ENCODE peak calls at places on chromosomes 12 and 14, in ten cellular contexts. A is HCT116, J is cardiac muscle cell, U is breast epithelium, Y is fibroblast of the aortic adventitia, P is thyroid gland, X is astrocyte of the spinal cord, L is AG09309, N is GM06990, M is OCI-LY7. R is an unnamed sample.

GRCh38 chr14:91501951-91502930 is 7.9 kb downstream of the PPP4R3A start:
- DNase-seq in A (no peak), J (no peak), U (no peak), Y (no peak), P (no peak), X (no peak), L (no peak), N (no peak), M (no peak), R (no peak)

GRCh38 chr14:77967110-77967509 is 167.2 kb downstream of the ADCK1 start:
- DNase-seq in A (no peak), J (no peak), U (no peak), Y (no peak), P (no peak), X (no peak), L (no peak), N (no peak), M (no peak), R (no peak)

GRCh38 chr12:25208554-25208953 is 13.5 kb downstream of the ETFRF1 start:
- DNase-seq in A (no peak), J (no peak), U (no peak), Y (no peak), P (no peak), X (no peak), L (no peak), N (no peak), M (no peak), R (no peak)

GRCh38 chr12:2228535-2228934 is 175.7 kb downstream of the CACNA1C start:
- DNase-seq in A (no peak), J (no peak), U (no peak), Y (no peak), P (no peak), X (no peak), L (no peak), N (no peak), M (no peak), R (no peak)

GRCh38 chr12:18476866-18477265 is 215.5 kb downstream of the PIK3C2G start:
- DNase-seq in A (no peak), J (no peak), U (no peak), Y (peak; percentile 16), P (no peak), X (no peak), L (no peak), N (no peak), M (no peak), R (no peak)

GRCh38 chr12:69834147-69834546 is 9.1 kb downstream of the MYRFL start:
- DNase-seq in A (no peak), J (no peak), U (no peak), Y (no peak), P (no peak), X (no peak), L (no peak), N (no peak), M (no peak), R (no peak)

GRCh38 chr12:9870311-9870866 is 1.2 kb upstream of the CLEC2B start:
- DNase-seq in A (no peak), J (peak; percentile 31), U (no peak), Y (peak; percentile 8), P (no peak), X (peak; percentile 26), L (no peak), N (no peak), M (no peak), R (no peak)

GRCh38 chr12:132410296-132410625 is 79.7 kb upstream of the FBRSL1 start:
- DNase-seq in A (no peak), J (no peak), U (no peak), Y (no peak), P (no peak), X (no peak), L (no peak), N (no peak), M (no peak), R (no peak)

GRCh38 chr14:89524412-89524811 is 107.4 kb upstream of the FOXN3 start:
- DNase-seq in A (no peak), J (no peak), U (no peak), Y (no peak), P (no peak), X (no peak), L (no peak), N (no peak), M (no peak), R (no peak)

DNA sequence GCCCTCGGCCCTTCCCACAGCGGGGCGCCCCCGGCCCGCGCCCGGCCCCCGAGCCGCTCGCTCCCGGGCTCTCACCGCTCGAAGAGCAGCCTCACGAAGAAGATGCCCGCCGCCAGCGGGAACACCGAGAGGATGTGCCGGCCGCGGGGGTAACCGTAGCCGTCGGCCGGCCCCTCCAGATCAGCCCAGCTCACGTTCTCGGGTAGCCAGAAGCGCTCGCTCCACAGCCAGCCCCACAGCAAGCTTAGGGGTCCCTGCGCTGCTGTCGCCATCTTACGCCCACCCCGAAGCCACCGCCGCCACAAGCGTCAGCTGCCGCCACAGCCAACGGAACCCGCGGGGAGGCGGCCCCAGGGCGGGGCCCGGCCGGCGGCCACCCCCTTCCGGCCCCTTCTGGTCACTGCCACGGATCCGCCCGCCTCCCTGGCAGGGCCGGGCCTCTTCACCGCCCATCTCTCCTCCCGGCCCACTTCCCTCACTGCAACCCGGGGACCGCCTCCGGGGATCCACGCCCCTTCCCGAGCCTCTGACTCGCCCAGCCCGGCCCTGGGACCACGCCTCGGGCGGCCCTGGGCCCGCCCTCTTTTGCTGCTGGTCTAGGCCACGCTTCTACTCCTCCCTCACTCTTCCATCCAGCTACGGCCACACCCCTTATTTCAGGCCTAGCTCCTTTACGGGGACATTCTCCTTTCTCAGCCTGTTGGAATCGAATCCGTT is at the start of gene CERS5:
- DNase-seq in A (peak; percentile 96), J (peak; percentile 99), U (peak; percentile 99), Y (peak; percentile 97), P (peak; percentile 100), X (peak; percentile 99), L (peak; percentile 93), N (peak; percentile 99), M (peak; percentile 96), R (peak; percentile 96)
- TF ChIP-seq CTCF in A (no peak), J (peak; percentile 3), U (peak; percentile 55), Y (peak; percentile 11), P (peak; percentile 19), X (no peak), L (no peak), N (no peak), M (no peak), R (no peak)

GRCh38 chr14:105860615-105861580 is 334.5 kb downstream of the TMEM121 start:
- DNase-seq in A (no peak), J (no peak), U (no peak), Y (no peak), P (no peak), X (no peak), L (no peak), N (peak; percentile 42), M (peak; percentile 57), R (no peak)
- H3K4me3 ChIP-seq in A (no peak overlapping the region), J (no peak overlapping the region), U (no peak overlapping the region), Y (no peak overlapping the region), P (no peak overlapping the region), X (no peak overlapping the region), L (no peak overlapping the region), N (peak overlapping the region; percentile 80), M (peak overlapping the region; percentile 100), R (no peak overlapping the region)

DNA sequence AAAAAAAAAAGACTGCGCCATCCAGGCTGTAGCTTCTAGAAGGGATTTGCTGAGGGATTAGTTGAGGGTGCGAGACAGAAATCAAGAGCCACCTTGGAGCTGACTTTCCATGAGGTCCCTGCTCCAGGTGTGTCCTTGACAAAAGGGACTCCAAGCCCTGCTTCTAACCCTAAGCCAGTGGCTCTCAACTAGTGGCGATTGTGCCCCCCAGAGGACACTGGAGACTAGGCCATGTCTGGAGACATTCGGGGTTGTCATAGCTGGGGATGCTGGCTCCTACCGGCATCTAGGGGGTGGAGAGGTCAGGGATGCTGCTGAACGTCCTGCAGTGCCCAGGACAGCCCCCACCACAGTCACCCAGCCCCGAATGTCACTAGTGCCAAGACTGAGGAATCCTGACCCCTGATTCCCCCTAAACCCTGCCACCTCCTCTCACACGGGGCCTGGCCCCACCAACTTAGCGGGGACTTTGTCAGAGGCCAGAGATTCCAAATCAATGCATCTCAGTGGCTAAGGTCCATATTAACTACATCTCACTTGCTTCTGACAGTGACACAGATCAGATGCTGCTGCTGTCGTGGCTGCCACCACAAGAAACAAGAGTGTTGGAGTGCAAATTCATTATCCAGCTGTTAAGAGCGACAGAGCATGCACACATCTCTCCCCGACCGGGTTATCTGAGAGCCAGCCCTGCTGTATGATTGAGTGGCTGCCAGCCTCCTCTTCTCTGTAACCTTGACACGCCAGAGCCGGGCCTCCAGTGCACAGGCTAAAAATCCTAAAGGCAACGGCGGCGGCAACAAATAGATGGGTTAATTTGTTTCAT is 40.4 kb downstream of the SPRING1 start:
- DNase-seq in A (peak; percentile 40), J (peak; percentile 26), U (no peak), Y (peak; percentile 20), P (peak; percentile 66), X (no peak), L (no peak), N (no peak), M (peak; percentile 53), R (no peak)
- TF ChIP-seq CTCF in A (peak; percentile 67), J (peak; percentile 27), U (no peak), Y (peak; percentile 24), P (peak; percentile 18), X (peak; percentile 30), L (peak; percentile 41), N (peak; percentile 49), M (peak; percentile 65), R (peak; percentile 26)

GRCh38 chr12:46364777-46365580 is 7.6 kb downstream of the SLC38A2 start:
- DNase-seq in A (no peak), J (peak; percentile 88), U (no peak), Y (peak; percentile 86), P (peak; percentile 36), X (peak; percentile 83), L (no peak), N (no peak), M (no peak), R (no peak)

GRCh38 chr12:46363582-46364299 is 8.8 kb downstream of the SLC38A2 start:
- DNase-seq in A (no peak), J (no peak), U (no peak), Y (no peak), P (no peak), X (no peak), L (no peak), N (no peak), M (no peak), R (no peak)

GRCh38 chr12:46364300-46364696 is 8.3 kb downstream of the SLC38A2 start:
- DNase-seq in A (no peak), J (no peak), U (no peak), Y (no peak), P (no peak), X (no peak), L (no peak), N (no peak), M (no peak), R (no peak)

GRCh38 chr12:46361667-46362034 is 10.9 kb downstream of the SLC38A2 start:
- DNase-seq in A (no peak), J (no peak), U (no peak), Y (no peak), P (no peak), X (no peak), L (no peak), N (no peak), M (no peak), R (no peak)

DNA sequence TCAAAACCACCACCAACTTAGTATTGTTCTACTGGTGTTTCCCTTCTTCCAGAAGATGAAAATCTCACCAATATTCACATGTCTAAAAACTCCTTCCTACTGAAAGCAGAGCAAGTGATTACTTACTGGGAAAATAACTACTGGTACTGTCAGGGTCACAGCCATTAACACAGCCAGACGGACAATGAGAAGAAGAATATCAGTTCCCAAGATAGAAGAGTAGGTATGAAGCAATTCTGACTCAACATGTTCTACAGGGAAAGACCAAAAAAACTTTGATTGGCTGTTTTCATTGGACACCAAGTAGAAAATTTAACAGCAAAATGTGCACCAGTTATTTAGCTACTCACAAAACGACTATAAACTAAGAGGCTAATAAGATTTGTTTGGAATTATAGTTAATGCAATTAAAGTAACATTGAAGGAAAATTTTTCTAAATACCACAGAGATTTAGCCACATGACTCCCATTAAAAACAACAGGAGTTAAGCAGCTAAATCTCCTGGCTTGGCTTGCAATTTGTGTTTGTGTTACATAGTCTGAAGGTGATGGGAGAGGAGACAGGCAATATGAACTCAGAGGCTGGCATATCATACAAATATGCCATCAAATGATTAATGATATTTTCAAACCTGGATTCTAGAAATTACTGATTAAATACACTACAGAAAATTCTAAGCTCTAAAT is 9.5 kb downstream of the SLC38A2 start:
- DNase-seq in A (no peak), J (peak; percentile 61), U (no peak), Y (peak; percentile 61), P (no peak), X (no peak), L (no peak), N (no peak), M (no peak), R (no peak)
- H3K4me3 ChIP-seq in A (no peak overlapping the region), J (no peak overlapping the region), U (no peak overlapping the region), Y (peak overlapping the region; percentile 45), P (no peak overlapping the region), X (no peak overlapping the region), L (no peak overlapping the region), N (no peak overlapping the region), M (no peak overlapping the region), R (no peak overlapping the region)